ENCODE peak calls at places on chromosome 5, in ten cellular contexts. Z is transverse colon, K is psoas muscle, U is cardiac muscle cell, C is brain microvascular endothelial cell, B is HFF-Myc, J is kidney, T is fibroblast of mammary gland, H is Peyer's patch, O is left ventricle myocardium inferior. G is an unnamed sample.

GRCh38 chr5:74364507-74364906 is 276.0 kb downstream of the ENC1 start:
- DNase-seq in K (no peak), C (no peak), J (no peak), H (no peak), U (no peak), B (no peak), T (no peak), O (no peak), Z (no peak), G (no peak)

GRCh38 chr5:164597293-164597900 is 1092.0 kb downstream of the MAT2B start:
- DNase-seq in T (no peak), B (no peak), C (no peak), H (no peak), K (no peak), O (no peak), J (no peak), Z (no peak), U (peak), G (peak)

GRCh38 chr5:130350131-130350530 is 445.9 kb downstream of the CHSY3 start:
- DNase-seq in B (no peak), J (no peak), O (no peak), T (no peak), C (no peak), K (no peak), U (no peak), Z (no peak), H (no peak), G (no peak)

GRCh38 chr5:91170266-91170665 is 212.9 kb downstream of the ARRDC3 start:
- DNase-seq in U (no peak), B (no peak), Z (no peak), T (peak), O (no peak), C (no peak), J (no peak), H (no peak), K (no peak), G (no peak)

GRCh38 chr5:134526483-134527155 is 1.1 kb downstream of the JADE2 start:
- DNase-seq in O (peak), J (peak), T (peak), K (peak), Z (peak), U (peak), C (no peak), B (no peak), H (peak), G (peak)

GRCh38 chr5:127804886-127805426 is 101.8 kb downstream of the CCDC192 start:
- DNase-seq in O (no peak), B (no peak), H (no peak), K (no peak), J (no peak), U (no peak), Z (no peak), T (peak), C (no peak), G (no peak)

GRCh38 chr5:13731229-13731628 is 213.3 kb downstream of the DNAH5 start:
- DNase-seq in B (no peak), K (no peak), O (no peak), T (no peak), J (no peak), U (no peak), Z (no peak), C (no peak), H (no peak), G (no peak)

GRCh38 chr5:171386006-171386671 is 1.5 kb upstream of the NPM1 start:
- DNase-seq in J (peak), K (no peak), C (no peak), B (no peak), Z (no peak), H (no peak), T (no peak), U (no peak), O (no peak), G (no peak)

GRCh38 chr5:144187699-144188294 is 17.1 kb downstream of the KCTD16 start:
- DNase-seq in U (no peak), B (peak), O (no peak), J (peak), T (peak), C (peak), H (peak), Z (peak), K (peak), G (no peak)

GRCh38 chr5:52802272-52803011 is 14.7 kb downstream of the ITGA1 start:
- DNase-seq in Z (no peak), H (no peak), T (peak), B (no peak), C (no peak), U (no peak), J (no peak), O (no peak), K (no peak), G (no peak)

GRCh38 chr5:108093186-108093585 is 288.7 kb downstream of the FBXL17 start:
- DNase-seq in U (peak), T (peak), B (no peak), C (no peak), H (no peak), Z (no peak), O (no peak), K (no peak), J (no peak), G (no peak)

GRCh38 chr5:74446673-74447337 is 193.7 kb downstream of the ENC1 start:
- DNase-seq in K (no peak), J (no peak), U (no peak), T (peak), B (no peak), O (peak), C (peak), H (no peak), Z (no peak), G (no peak)

GRCh38 chr5:39376293-39376714 is 12.0 kb upstream of the C9 start:
- DNase-seq in C (peak), Z (peak), J (no peak), K (no peak), T (peak), O (no peak), H (no peak), U (peak), B (peak), G (peak)

GRCh38 chr5:141100243-141100805 is at the start of gene PCDHB3:
- DNase-seq in J (peak), U (no peak), Z (no peak), H (no peak), T (peak), B (peak), O (peak), K (peak), C (no peak), G (peak)
- TF ChIP-seq CTCF in J (peak), U (no peak), Z (no peak), H (peak), T (peak), B (peak), O (peak), K (peak), C (peak), G (peak)

GRCh38 chr5:102681403-102681983 is 73.6 kb upstream of the PAM start:
- DNase-seq in U (peak), T (peak), Z (peak), K (peak), H (peak), B (peak), J (no peak), C (peak), O (peak), G (peak)
- TF ChIP-seq CTCF in U (peak), T (peak), Z (peak), K (peak), H (peak), B (peak), J (peak), C (peak), O (peak), G (peak)

GRCh38 chr5:26326153-26326759 is 712.1 kb downstream of the CDH9 start:
- DNase-seq in C (no peak), K (peak), J (peak), U (no peak), H (no peak), T (no peak), Z (no peak), O (no peak), B (no peak), G (no peak)

GRCh38 chr5:26323794-26324193 is 714.6 kb downstream of the CDH9 start:
- DNase-seq in C (no peak), U (no peak), T (no peak), K (peak), J (peak), B (no peak), O (no peak), H (no peak), Z (no peak), G (no peak)

DNA sequence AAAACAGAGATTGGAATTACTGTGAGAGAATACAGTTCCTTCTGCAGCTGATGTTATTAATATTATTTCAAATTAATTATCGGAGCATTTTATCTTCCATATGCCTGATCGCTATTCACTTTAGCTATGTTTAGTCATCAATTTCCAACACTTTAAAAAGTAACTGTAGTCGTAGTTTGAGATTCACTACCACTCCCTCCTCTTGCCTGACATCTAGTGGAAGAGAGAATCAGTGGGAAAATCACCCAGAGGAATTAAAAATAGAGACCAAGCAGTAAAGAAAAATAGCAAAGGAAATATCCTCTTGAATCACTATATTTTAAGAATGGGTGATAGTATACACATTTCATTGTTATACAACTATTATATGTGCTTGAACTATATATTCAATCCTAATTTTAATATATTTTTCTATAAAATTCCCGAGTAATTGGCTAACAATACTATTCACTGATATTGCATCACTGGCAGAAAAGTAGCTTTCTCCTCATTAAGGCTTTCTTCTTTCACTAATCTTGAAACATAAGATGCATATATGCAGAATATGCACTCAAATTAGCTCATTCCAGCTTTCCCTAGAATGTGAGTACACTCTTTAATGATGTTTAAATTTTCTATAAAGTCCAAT is 708.7 kb downstream of the CDH9 start:
- DNase-seq in H (no peak), U (peak), Z (no peak), O (no peak), T (peak), C (no peak), K (no peak), B (no peak), J (no peak), G (no peak)
- TF ChIP-seq CTCF in H (no peak), U (no peak), Z (no peak), O (peak), T (peak), C (no peak), K (no peak), B (no peak), J (peak), G (peak)

GRCh38 chr5:176405656-176406435 is 10.5 kb downstream of the CLTB start:
- DNase-seq in Z (peak), O (no peak), H (no peak), J (no peak), U (no peak), K (no peak), T (no peak), B (no peak), C (no peak), G (no peak)
- TF ChIP-seq CTCF in Z (peak), O (no peak), H (peak), J (no peak), U (no peak), K (no peak), T (no peak), B (no peak), C (peak), G (peak)

DNA sequence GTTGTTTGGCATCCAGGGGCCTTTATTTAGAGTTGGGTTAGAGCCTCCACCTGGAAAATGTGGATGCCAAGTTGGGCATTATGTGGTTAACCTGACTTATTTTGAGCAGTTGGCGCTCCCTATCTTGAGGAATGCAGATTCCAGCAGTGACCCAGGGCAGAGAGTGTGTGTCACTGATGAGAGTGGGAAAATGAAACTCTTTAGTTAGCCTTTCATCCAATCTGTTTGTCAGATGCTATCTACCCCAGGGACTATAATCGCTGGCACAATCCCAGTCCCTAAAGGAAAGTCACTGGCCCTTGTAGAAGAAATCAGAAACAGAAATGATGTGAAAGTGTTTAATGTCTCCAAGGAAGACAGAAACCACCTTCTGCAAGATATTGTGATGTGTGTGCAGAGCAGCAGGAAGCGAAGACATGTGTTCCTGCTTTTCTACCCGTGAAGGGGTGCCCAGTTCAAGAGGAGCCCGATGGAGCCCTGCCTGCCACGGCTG is 10.2 kb upstream of the STING1 start:
- DNase-seq in U (peak), K (no peak), H (no peak), B (no peak), O (no peak), T (peak), J (no peak), Z (no peak), C (peak), G (no peak)
- TF ChIP-seq CTCF in U (no peak), K (no peak), H (no peak), B (no peak), O (peak), T (no peak), J (no peak), Z (no peak), C (no peak), G (no peak)